ENCODE peak calls at places on chromosome 9, in five cellular contexts. One of them, this sample, is unnamed.

GRCh38 chr9:37943329-37944265 is 39.7 kb upstream of the SLC25A51 start:
- DNase-seq in PC-3: peak
- DNase-seq in H1: no peak
- DNase-seq in MM.1S: no peak
- DNase-seq in endothelial cell of umbilical vein: peak
- DNase-seq in this sample: no peak

GRCh38 chr9:10875752-10876151 is 262.9 kb upstream of the PTPRD start:
- DNase-seq in PC-3: peak
- DNase-seq in H1: no peak
- DNase-seq in MM.1S: no peak
- DNase-seq in endothelial cell of umbilical vein: peak
- DNase-seq in this sample: no peak

GRCh38 chr9:128635266-128636023 is 21.2 kb downstream of the DYNC2I2 start:
- DNase-seq in PC-3: peak
- DNase-seq in H1: peak
- DNase-seq in MM.1S: no peak
- DNase-seq in endothelial cell of umbilical vein: peak
- DNase-seq in this sample: peak

GRCh38 chr9:11269036-11269435 is 656.2 kb upstream of the PTPRD start:
- DNase-seq in PC-3: no peak
- DNase-seq in H1: no peak
- DNase-seq in MM.1S: no peak
- DNase-seq in endothelial cell of umbilical vein: no peak
- DNase-seq in this sample: peak

GRCh38 chr9:70642421-70642820 is 228.0 kb upstream of the KLF9 start:
- DNase-seq in PC-3: no peak
- DNase-seq in H1: no peak
- DNase-seq in MM.1S: no peak
- DNase-seq in endothelial cell of umbilical vein: no peak
- DNase-seq in this sample: no peak

GRCh38 chr9:99677281-99677680 is 144.4 kb upstream of the NR4A3 start:
- DNase-seq in PC-3: peak
- DNase-seq in H1: no peak
- DNase-seq in MM.1S: no peak
- DNase-seq in endothelial cell of umbilical vein: no peak
- DNase-seq in this sample: no peak

GRCh38 chr9:68546596-68547390 is 6.1 kb upstream of the TMEM252 start:
- DNase-seq in PC-3: no peak
- DNase-seq in H1: no peak
- DNase-seq in MM.1S: peak
- DNase-seq in endothelial cell of umbilical vein: no peak
- DNase-seq in this sample: no peak

GRCh38 chr9:109771084-109771483 is 8.9 kb upstream of the PALM2AKAP2 start:
- DNase-seq in PC-3: peak
- DNase-seq in H1: no peak
- DNase-seq in MM.1S: no peak
- DNase-seq in endothelial cell of umbilical vein: no peak
- DNase-seq in this sample: peak

GRCh38 chr9:115132648-115133047 is 14.7 kb upstream of the TNC start:
- DNase-seq in PC-3: no peak
- DNase-seq in H1: no peak
- DNase-seq in MM.1S: no peak
- DNase-seq in endothelial cell of umbilical vein: no peak
- DNase-seq in this sample: no peak

GRCh38 chr9:19998153-19998552 is 209.3 kb upstream of the SLC24A2 start:
- DNase-seq in PC-3: peak
- DNase-seq in H1: no peak
- DNase-seq in MM.1S: no peak
- DNase-seq in endothelial cell of umbilical vein: peak
- DNase-seq in this sample: no peak

GRCh38 chr9:99185328-99185632 is 36.5 kb downstream of the ALG2 start:
- DNase-seq in PC-3: no peak
- DNase-seq in H1: no peak
- DNase-seq in MM.1S: no peak
- DNase-seq in endothelial cell of umbilical vein: no peak
- DNase-seq in this sample: no peak

GRCh38 chr9:87909310-87910041 is 8.3 kb upstream of the SPATA31C1 start:
- DNase-seq in PC-3: peak
- DNase-seq in H1: peak
- DNase-seq in MM.1S: no peak
- DNase-seq in endothelial cell of umbilical vein: no peak
- DNase-seq in this sample: no peak

GRCh38 chr9:119963798-119964372 is 594.6 kb upstream of the BRINP1 start:
- DNase-seq in PC-3: peak
- DNase-seq in H1: peak
- DNase-seq in MM.1S: no peak
- DNase-seq in endothelial cell of umbilical vein: no peak
- DNase-seq in this sample: peak

GRCh38 chr9:119963258-119963797 is 594.1 kb upstream of the BRINP1 start:
- DNase-seq in PC-3: no peak
- DNase-seq in H1: peak
- DNase-seq in MM.1S: no peak
- DNase-seq in endothelial cell of umbilical vein: no peak
- DNase-seq in this sample: peak

GRCh38 chr9:119959846-119960545 is 590.8 kb upstream of the BRINP1 start:
- DNase-seq in PC-3: no peak
- DNase-seq in H1: no peak
- DNase-seq in MM.1S: no peak
- DNase-seq in endothelial cell of umbilical vein: no peak
- DNase-seq in this sample: no peak

DNA sequence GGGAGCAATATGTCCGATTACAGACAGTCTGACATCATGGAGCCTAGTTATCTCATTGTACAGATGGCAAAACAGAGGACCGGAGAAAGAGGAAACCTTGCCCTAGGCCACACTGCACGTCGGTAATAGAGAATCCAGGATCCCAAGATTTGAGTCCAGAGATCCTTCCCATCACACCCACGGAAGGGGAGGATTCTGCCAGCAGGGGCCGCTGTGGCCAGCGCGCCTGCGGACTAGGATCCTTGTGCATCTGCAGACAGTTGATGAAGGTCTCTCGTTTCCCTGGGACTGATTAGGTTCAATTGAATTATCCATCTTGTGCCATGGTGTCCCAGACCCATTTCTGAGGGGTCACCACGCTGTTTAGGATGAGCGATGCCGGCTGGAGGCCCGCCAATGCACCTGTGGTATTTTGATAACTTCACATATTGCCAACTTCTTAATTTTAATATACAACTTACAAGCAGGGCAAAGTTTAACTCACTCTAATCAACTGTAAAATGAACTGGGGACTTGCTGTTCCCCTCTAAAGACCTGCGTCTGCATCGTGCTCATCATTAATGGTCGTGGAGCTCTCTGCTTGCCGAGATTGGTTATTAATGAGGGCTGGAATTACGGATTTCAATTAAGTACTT is 592.7 kb upstream of the BRINP1 start:
- DNase-seq in PC-3: peak
- DNase-seq in H1: peak
- DNase-seq in MM.1S: no peak
- DNase-seq in endothelial cell of umbilical vein: peak
- DNase-seq in this sample: peak
- TF ChIP-seq CTCF in PC-3: peak
- TF ChIP-seq CTCF in H1: peak
- TF ChIP-seq CTCF in MM.1S: peak
- TF ChIP-seq CTCF in endothelial cell of umbilical vein: peak
- TF ChIP-seq CTCF in this sample: peak

DNA sequence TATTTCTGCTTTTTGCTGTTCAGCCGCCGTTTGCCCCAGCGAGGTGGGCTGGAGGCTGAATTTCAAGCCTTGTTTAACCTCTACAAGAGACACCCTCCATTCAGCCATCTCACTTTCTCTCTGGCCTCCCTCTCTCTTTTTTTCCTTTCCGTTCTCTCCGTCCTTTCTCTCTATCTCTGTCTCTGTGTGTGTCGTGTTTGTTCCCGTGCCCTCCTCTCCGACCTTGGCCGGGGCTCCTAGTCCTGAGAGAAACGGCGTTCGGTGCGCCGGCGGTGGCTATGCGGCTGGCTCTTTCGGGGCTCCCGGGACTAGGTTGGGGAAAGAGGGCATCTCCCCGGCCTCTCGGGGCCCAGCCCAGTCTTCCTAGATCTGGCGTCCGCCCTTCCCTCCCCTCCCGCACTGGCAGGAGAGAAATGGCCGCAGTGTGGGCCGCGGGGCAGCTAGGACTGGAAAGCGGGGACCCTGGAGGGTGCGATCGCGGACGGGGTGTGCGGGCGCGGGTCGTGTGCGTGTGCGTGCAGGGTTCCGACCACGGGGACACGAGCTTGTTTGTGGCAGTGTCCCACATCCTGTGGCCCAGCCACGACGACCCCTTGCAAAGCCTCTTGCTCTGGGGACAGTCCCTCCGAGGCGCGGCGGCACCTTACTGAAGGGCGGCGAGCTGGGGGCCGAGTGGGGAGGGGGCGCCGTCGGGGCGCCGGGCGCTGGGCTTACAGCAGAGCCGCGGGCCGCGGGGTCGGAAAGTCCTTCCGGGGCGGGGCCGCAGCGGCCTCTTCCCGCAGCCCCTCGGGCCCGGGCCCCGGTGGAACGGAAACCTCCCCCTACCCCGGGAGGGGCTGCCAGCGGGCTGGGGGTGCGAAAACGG is 5.7 kb downstream of the LHX2 start:
- DNase-seq in PC-3: no peak
- DNase-seq in H1: peak
- DNase-seq in MM.1S: no peak
- DNase-seq in endothelial cell of umbilical vein: no peak
- DNase-seq in this sample: peak
- H3K27ac ChIP-seq in PC-3: no peak
- H3K27ac ChIP-seq in H1: no peak
- H3K27ac ChIP-seq in MM.1S: no peak
- H3K27ac ChIP-seq in endothelial cell of umbilical vein: no peak
- H3K27ac ChIP-seq in this sample: no peak

DNA sequence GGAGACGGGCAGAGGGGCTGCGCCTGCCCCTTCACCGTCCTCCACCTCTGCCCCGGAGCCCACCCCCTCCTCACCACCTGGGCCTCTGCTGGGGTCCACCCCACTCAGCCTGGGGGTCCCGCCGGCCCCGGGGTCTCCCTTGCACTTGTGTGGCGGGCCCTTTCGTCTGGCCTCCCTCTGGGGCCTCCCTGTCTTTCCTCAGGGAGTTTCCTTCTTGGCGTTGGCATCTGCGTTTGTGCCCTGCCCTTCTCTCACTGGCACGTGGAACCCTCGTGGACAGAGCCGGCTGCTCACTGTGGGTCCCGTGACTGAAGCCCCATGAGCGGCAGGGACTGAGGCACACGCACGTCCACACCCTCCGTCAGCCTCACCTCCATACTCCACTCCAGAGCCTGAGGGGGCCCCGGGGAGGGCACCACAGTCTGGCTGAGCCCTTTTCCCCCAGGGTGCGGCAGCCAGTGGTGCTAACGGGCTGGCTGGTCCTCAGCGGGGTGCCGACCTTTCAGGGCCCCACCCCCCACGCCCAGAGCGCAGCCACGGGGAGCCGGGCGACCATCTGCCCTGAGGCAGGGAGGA is 52.9 kb upstream of the NRARP start:
- DNase-seq in PC-3: no peak
- DNase-seq in H1: no peak
- DNase-seq in MM.1S: no peak
- DNase-seq in endothelial cell of umbilical vein: no peak
- DNase-seq in this sample: no peak
- H3K9ac ChIP-seq in PC-3: no peak
- H3K9ac ChIP-seq in H1: no peak
- H3K9ac ChIP-seq in MM.1S: no peak
- H3K9ac ChIP-seq in endothelial cell of umbilical vein: no peak
- H3K9ac ChIP-seq in this sample: no peak

GRCh38 chr9:8685846-8686245 is 886.3 kb upstream of the DMAC1 start:
- DNase-seq in PC-3: no peak
- DNase-seq in H1: no peak
- DNase-seq in MM.1S: no peak
- DNase-seq in endothelial cell of umbilical vein: no peak
- DNase-seq in this sample: no peak
- TF ChIP-seq CTCF in PC-3: no peak
- TF ChIP-seq CTCF in H1: no peak
- TF ChIP-seq CTCF in MM.1S: no peak
- TF ChIP-seq CTCF in endothelial cell of umbilical vein: no peak
- TF ChIP-seq CTCF in this sample: no peak

GRCh38 chr9:125536184-125537152 is 170.5 kb downstream of the MAPKAP1 start:
- DNase-seq in PC-3: peak
- DNase-seq in H1: no peak
- DNase-seq in MM.1S: no peak
- DNase-seq in endothelial cell of umbilical vein: no peak
- DNase-seq in this sample: no peak
- H3K27ac ChIP-seq in PC-3: peak
- H3K27ac ChIP-seq in H1: no peak
- H3K27ac ChIP-seq in MM.1S: no peak
- H3K27ac ChIP-seq in endothelial cell of umbilical vein: no peak
- H3K27ac ChIP-seq in this sample: no peak

GRCh38 chr9:1198085-1198484 is 147.9 kb downstream of the DMRT2 start:
- DNase-seq in PC-3: peak
- DNase-seq in H1: no peak
- DNase-seq in MM.1S: no peak
- DNase-seq in endothelial cell of umbilical vein: no peak
- DNase-seq in this sample: no peak
- H3K9ac ChIP-seq in PC-3: no peak
- H3K9ac ChIP-seq in H1: no peak
- H3K9ac ChIP-seq in MM.1S: no peak
- H3K9ac ChIP-seq in endothelial cell of umbilical vein: no peak
- H3K9ac ChIP-seq in this sample: no peak